ENCODE peak calls at places on chromosome X, in seven cellular contexts. One of them, this sample, is unnamed.

GRCh38 chrX:100297732-100298131 is 112.3 kb downstream of the PCDH19 start:
- DNase-seq in activated CD8-positive, alpha-beta T cell treated with anti-CD3 and anti-CD28 coated beads, Interleukin-2, amount 10 ng/mL, durations not matched to agents 7 days and 5 days: no peak
- DNase-seq in activated CD4-positive, alpha-beta T cell treated with anti-CD3 and anti-CD28 coated beads for 4 hours: no peak
- DNase-seq in IMR-90: no peak
- DNase-seq in immature natural killer cell: no peak
- DNase-seq in NCI-H2029 treated with DMSO at 0.1 percent for 48 hours: no peak
- DNase-seq in GM23248: no peak
- DNase-seq in this sample: no peak

GRCh38 chrX:48927125-48927524 is 8.3 kb upstream of the PIM2 start:
- DNase-seq in IMR-90: no peak
- DNase-seq in activated CD4-positive, alpha-beta T cell treated with anti-CD3 and anti-CD28 coated beads for 4 hours: no peak
- DNase-seq in immature natural killer cell: no peak
- DNase-seq in activated CD8-positive, alpha-beta T cell treated with anti-CD3 and anti-CD28 coated beads, Interleukin-2, amount 10 ng/mL, durations not matched to agents 7 days and 5 days: no peak
- DNase-seq in GM23248: no peak
- DNase-seq in NCI-H2029 treated with DMSO at 0.1 percent for 48 hours: no peak
- DNase-seq in this sample: no peak

GRCh38 chrX:121028419-121028818 is 19.0 kb upstream of the GLUD2 start:
- DNase-seq in NCI-H2029 treated with DMSO at 0.1 percent for 48 hours: no peak
- DNase-seq in IMR-90: no peak
- DNase-seq in GM23248: no peak
- DNase-seq in immature natural killer cell: no peak
- DNase-seq in activated CD4-positive, alpha-beta T cell treated with anti-CD3 and anti-CD28 coated beads for 4 hours: no peak
- DNase-seq in activated CD8-positive, alpha-beta T cell treated with anti-CD3 and anti-CD28 coated beads, Interleukin-2, amount 10 ng/mL, durations not matched to agents 7 days and 5 days: no peak
- DNase-seq in this sample: no peak

GRCh38 chrX:123736333-123736921 is 3.6 kb upstream of the THOC2 start:
- DNase-seq in activated CD4-positive, alpha-beta T cell treated with anti-CD3 and anti-CD28 coated beads for 4 hours: no peak
- DNase-seq in activated CD8-positive, alpha-beta T cell treated with anti-CD3 and anti-CD28 coated beads, Interleukin-2, amount 10 ng/mL, durations not matched to agents 7 days and 5 days: no peak
- DNase-seq in NCI-H2029 treated with DMSO at 0.1 percent for 48 hours: no peak
- DNase-seq in immature natural killer cell: no peak
- DNase-seq in IMR-90: peak
- DNase-seq in GM23248: peak
- DNase-seq in this sample: no peak

GRCh38 chrX:63755892-63756291 is 29.1 kb downstream of the ARHGEF9 start:
- DNase-seq in immature natural killer cell: no peak
- DNase-seq in activated CD4-positive, alpha-beta T cell treated with anti-CD3 and anti-CD28 coated beads for 4 hours: no peak
- DNase-seq in activated CD8-positive, alpha-beta T cell treated with anti-CD3 and anti-CD28 coated beads, Interleukin-2, amount 10 ng/mL, durations not matched to agents 7 days and 5 days: no peak
- DNase-seq in NCI-H2029 treated with DMSO at 0.1 percent for 48 hours: no peak
- DNase-seq in GM23248: no peak
- DNase-seq in IMR-90: no peak
- DNase-seq in this sample: no peak

GRCh38 chrX:41730101-41730500 is 6.1 kb downstream of the GPR82 start:
- DNase-seq in activated CD8-positive, alpha-beta T cell treated with anti-CD3 and anti-CD28 coated beads, Interleukin-2, amount 10 ng/mL, durations not matched to agents 7 days and 5 days: no peak
- DNase-seq in activated CD4-positive, alpha-beta T cell treated with anti-CD3 and anti-CD28 coated beads for 4 hours: no peak
- DNase-seq in immature natural killer cell: no peak
- DNase-seq in GM23248: peak
- DNase-seq in IMR-90: peak
- DNase-seq in NCI-H2029 treated with DMSO at 0.1 percent for 48 hours: no peak
- DNase-seq in this sample: no peak

GRCh38 chrX:31658360-31658759 is 586.5 kb upstream of the FTHL17 start:
- DNase-seq in immature natural killer cell: no peak
- DNase-seq in GM23248: peak
- DNase-seq in activated CD4-positive, alpha-beta T cell treated with anti-CD3 and anti-CD28 coated beads for 4 hours: no peak
- DNase-seq in IMR-90: peak
- DNase-seq in activated CD8-positive, alpha-beta T cell treated with anti-CD3 and anti-CD28 coated beads, Interleukin-2, amount 10 ng/mL, durations not matched to agents 7 days and 5 days: no peak
- DNase-seq in NCI-H2029 treated with DMSO at 0.1 percent for 48 hours: peak
- DNase-seq in this sample: no peak

GRCh38 chrX:151082077-151082948 is 94.1 kb upstream of the GPR50 start:
- DNase-seq in immature natural killer cell: peak
- DNase-seq in activated CD8-positive, alpha-beta T cell treated with anti-CD3 and anti-CD28 coated beads, Interleukin-2, amount 10 ng/mL, durations not matched to agents 7 days and 5 days: peak
- DNase-seq in NCI-H2029 treated with DMSO at 0.1 percent for 48 hours: peak
- DNase-seq in activated CD4-positive, alpha-beta T cell treated with anti-CD3 and anti-CD28 coated beads for 4 hours: peak
- DNase-seq in GM23248: peak
- DNase-seq in IMR-90: peak
- DNase-seq in this sample: peak

GRCh38 chrX:40173662-40174593 is 76.2 kb upstream of the BCOR start:
- DNase-seq in GM23248: peak
- DNase-seq in IMR-90: no peak
- DNase-seq in NCI-H2029 treated with DMSO at 0.1 percent for 48 hours: peak
- DNase-seq in activated CD8-positive, alpha-beta T cell treated with anti-CD3 and anti-CD28 coated beads, Interleukin-2, amount 10 ng/mL, durations not matched to agents 7 days and 5 days: peak
- DNase-seq in activated CD4-positive, alpha-beta T cell treated with anti-CD3 and anti-CD28 coated beads for 4 hours: peak
- DNase-seq in immature natural killer cell: no peak
- DNase-seq in this sample: no peak

GRCh38 chrX:150902434-150903109 is 4.1 kb upstream of the CD99L2 start:
- DNase-seq in IMR-90: no peak
- DNase-seq in activated CD4-positive, alpha-beta T cell treated with anti-CD3 and anti-CD28 coated beads for 4 hours: no peak
- DNase-seq in GM23248: no peak
- DNase-seq in NCI-H2029 treated with DMSO at 0.1 percent for 48 hours: no peak
- DNase-seq in immature natural killer cell: no peak
- DNase-seq in activated CD8-positive, alpha-beta T cell treated with anti-CD3 and anti-CD28 coated beads, Interleukin-2, amount 10 ng/mL, durations not matched to agents 7 days and 5 days: no peak
- DNase-seq in this sample: no peak

GRCh38 chrX:22060952-22061351 is 28.8 kb downstream of the PHEX start:
- DNase-seq in GM23248: no peak
- DNase-seq in NCI-H2029 treated with DMSO at 0.1 percent for 48 hours: no peak
- DNase-seq in IMR-90: no peak
- DNase-seq in activated CD4-positive, alpha-beta T cell treated with anti-CD3 and anti-CD28 coated beads for 4 hours: no peak
- DNase-seq in activated CD8-positive, alpha-beta T cell treated with anti-CD3 and anti-CD28 coated beads, Interleukin-2, amount 10 ng/mL, durations not matched to agents 7 days and 5 days: no peak
- DNase-seq in immature natural killer cell: no peak
- DNase-seq in this sample: no peak

GRCh38 chrX:69031181-69031580 is 134.1 kb downstream of the PJA1 start:
- DNase-seq in activated CD4-positive, alpha-beta T cell treated with anti-CD3 and anti-CD28 coated beads for 4 hours: no peak
- DNase-seq in NCI-H2029 treated with DMSO at 0.1 percent for 48 hours: no peak
- DNase-seq in GM23248: no peak
- DNase-seq in immature natural killer cell: no peak
- DNase-seq in activated CD8-positive, alpha-beta T cell treated with anti-CD3 and anti-CD28 coated beads, Interleukin-2, amount 10 ng/mL, durations not matched to agents 7 days and 5 days: no peak
- DNase-seq in IMR-90: no peak
- DNase-seq in this sample: no peak

GRCh38 chrX:153885208-153885787 is 675 bp downstream of the L1CAM start:
- DNase-seq in activated CD4-positive, alpha-beta T cell treated with anti-CD3 and anti-CD28 coated beads for 4 hours: no peak
- DNase-seq in immature natural killer cell: no peak
- DNase-seq in GM23248: no peak
- DNase-seq in activated CD8-positive, alpha-beta T cell treated with anti-CD3 and anti-CD28 coated beads, Interleukin-2, amount 10 ng/mL, durations not matched to agents 7 days and 5 days: peak
- DNase-seq in IMR-90: no peak
- DNase-seq in NCI-H2029 treated with DMSO at 0.1 percent for 48 hours: no peak
- DNase-seq in this sample: no peak

GRCh38 chrX:42398967-42399631 is 378.9 kb downstream of the PPP1R2C start:
- DNase-seq in NCI-H2029 treated with DMSO at 0.1 percent for 48 hours: no peak
- DNase-seq in GM23248: no peak
- DNase-seq in activated CD8-positive, alpha-beta T cell treated with anti-CD3 and anti-CD28 coated beads, Interleukin-2, amount 10 ng/mL, durations not matched to agents 7 days and 5 days: peak
- DNase-seq in immature natural killer cell: peak
- DNase-seq in IMR-90: no peak
- DNase-seq in activated CD4-positive, alpha-beta T cell treated with anti-CD3 and anti-CD28 coated beads for 4 hours: peak
- DNase-seq in this sample: no peak

GRCh38 chrX:40068048-40068447 is 29.7 kb downstream of the BCOR start:
- DNase-seq in NCI-H2029 treated with DMSO at 0.1 percent for 48 hours: no peak
- DNase-seq in activated CD4-positive, alpha-beta T cell treated with anti-CD3 and anti-CD28 coated beads for 4 hours: no peak
- DNase-seq in activated CD8-positive, alpha-beta T cell treated with anti-CD3 and anti-CD28 coated beads, Interleukin-2, amount 10 ng/mL, durations not matched to agents 7 days and 5 days: peak
- DNase-seq in IMR-90: no peak
- DNase-seq in immature natural killer cell: peak
- DNase-seq in GM23248: peak
- DNase-seq in this sample: no peak

GRCh38 chrX:103658681-103659433 is 27.6 kb downstream of the MORF4L2 start:
- DNase-seq in activated CD4-positive, alpha-beta T cell treated with anti-CD3 and anti-CD28 coated beads for 4 hours: no peak
- DNase-seq in IMR-90: no peak
- DNase-seq in NCI-H2029 treated with DMSO at 0.1 percent for 48 hours: no peak
- DNase-seq in immature natural killer cell: no peak
- DNase-seq in activated CD8-positive, alpha-beta T cell treated with anti-CD3 and anti-CD28 coated beads, Interleukin-2, amount 10 ng/mL, durations not matched to agents 7 days and 5 days: no peak
- DNase-seq in GM23248: no peak
- DNase-seq in this sample: no peak

GRCh38 chrX:3939967-3940610 is 226.6 kb upstream of the PRKX start:
- DNase-seq in GM23248: peak
- DNase-seq in activated CD4-positive, alpha-beta T cell treated with anti-CD3 and anti-CD28 coated beads for 4 hours: no peak
- DNase-seq in immature natural killer cell: no peak
- DNase-seq in IMR-90: peak
- DNase-seq in NCI-H2029 treated with DMSO at 0.1 percent for 48 hours: no peak
- DNase-seq in activated CD8-positive, alpha-beta T cell treated with anti-CD3 and anti-CD28 coated beads, Interleukin-2, amount 10 ng/mL, durations not matched to agents 7 days and 5 days: no peak
- DNase-seq in this sample: peak

This sample was measured in naive B cell.